ENCODE peak calls at places on chromosomes 12 and 14, in seven cellular contexts. One of them, this sample, is unnamed.

GRCh38 chr14:75279153-75279738 is 618 bp downstream of the FOS start:
- DNase-seq in stimulated activated CD4-positive, alpha-beta T cell treated with anti-CD3 and anti-CD28 coated beads, Interleukin-4, amount 100 ng/mL, for 1 hour: peak
- DNase-seq in skeletal muscle cell: no peak
- DNase-seq in CD4-positive, alpha-beta memory T cell: peak
- DNase-seq in H7: peak
- DNase-seq in germinal center: no peak
- DNase-seq in C1 segment of cervical spinal cord: no peak
- DNase-seq in this sample: no peak

GRCh38 chr14:27090716-27091115 is 492.9 kb upstream of the NOVA1 start:
- DNase-seq in stimulated activated CD4-positive, alpha-beta T cell treated with anti-CD3 and anti-CD28 coated beads, Interleukin-4, amount 100 ng/mL, for 1 hour: no peak
- DNase-seq in skeletal muscle cell: no peak
- DNase-seq in CD4-positive, alpha-beta memory T cell: no peak
- DNase-seq in H7: no peak
- DNase-seq in germinal center: no peak
- DNase-seq in C1 segment of cervical spinal cord: no peak
- DNase-seq in this sample: no peak

GRCh38 chr12:51897181-51897580 is 9.3 kb downstream of the ANKRD33 start:
- DNase-seq in stimulated activated CD4-positive, alpha-beta T cell treated with anti-CD3 and anti-CD28 coated beads, Interleukin-4, amount 100 ng/mL, for 1 hour: no peak
- DNase-seq in skeletal muscle cell: no peak
- DNase-seq in CD4-positive, alpha-beta memory T cell: no peak
- DNase-seq in H7: peak
- DNase-seq in germinal center: no peak
- DNase-seq in C1 segment of cervical spinal cord: no peak
- DNase-seq in this sample: no peak

GRCh38 chr12:101891462-101891971 is 14.1 kb downstream of the DRAM1 start:
- DNase-seq in stimulated activated CD4-positive, alpha-beta T cell treated with anti-CD3 and anti-CD28 coated beads, Interleukin-4, amount 100 ng/mL, for 1 hour: no peak
- DNase-seq in skeletal muscle cell: peak
- DNase-seq in CD4-positive, alpha-beta memory T cell: no peak
- DNase-seq in H7: no peak
- DNase-seq in germinal center: no peak
- DNase-seq in C1 segment of cervical spinal cord: no peak
- DNase-seq in this sample: no peak

GRCh38 chr14:94571950-94572349 is 9.3 kb upstream of the SERPINA5 start:
- DNase-seq in stimulated activated CD4-positive, alpha-beta T cell treated with anti-CD3 and anti-CD28 coated beads, Interleukin-4, amount 100 ng/mL, for 1 hour: no peak
- DNase-seq in skeletal muscle cell: peak
- DNase-seq in CD4-positive, alpha-beta memory T cell: no peak
- DNase-seq in H7: no peak
- DNase-seq in germinal center: no peak
- DNase-seq in C1 segment of cervical spinal cord: no peak
- DNase-seq in this sample: no peak

GRCh38 chr14:54023027-54023426 is 66.4 kb upstream of the BMP4 start:
- DNase-seq in stimulated activated CD4-positive, alpha-beta T cell treated with anti-CD3 and anti-CD28 coated beads, Interleukin-4, amount 100 ng/mL, for 1 hour: no peak
- DNase-seq in skeletal muscle cell: no peak
- DNase-seq in CD4-positive, alpha-beta memory T cell: no peak
- DNase-seq in H7: no peak
- DNase-seq in germinal center: no peak
- DNase-seq in C1 segment of cervical spinal cord: no peak
- DNase-seq in this sample: no peak

GRCh38 chr12:126185025-126185424 is 1119.8 kb downstream of the AACS start:
- DNase-seq in stimulated activated CD4-positive, alpha-beta T cell treated with anti-CD3 and anti-CD28 coated beads, Interleukin-4, amount 100 ng/mL, for 1 hour: no peak
- DNase-seq in skeletal muscle cell: no peak
- DNase-seq in CD4-positive, alpha-beta memory T cell: no peak
- DNase-seq in H7: no peak
- DNase-seq in germinal center: no peak
- DNase-seq in C1 segment of cervical spinal cord: no peak
- DNase-seq in this sample: no peak

GRCh38 chr12:53199700-53200099 is 7.4 kb downstream of the ITGB7 start:
- DNase-seq in stimulated activated CD4-positive, alpha-beta T cell treated with anti-CD3 and anti-CD28 coated beads, Interleukin-4, amount 100 ng/mL, for 1 hour: no peak
- DNase-seq in skeletal muscle cell: no peak
- DNase-seq in CD4-positive, alpha-beta memory T cell: no peak
- DNase-seq in H7: no peak
- DNase-seq in germinal center: no peak
- DNase-seq in C1 segment of cervical spinal cord: no peak
- DNase-seq in this sample: no peak

GRCh38 chr12:47870175-47870781 is 34.5 kb downstream of the VDR start:
- DNase-seq in stimulated activated CD4-positive, alpha-beta T cell treated with anti-CD3 and anti-CD28 coated beads, Interleukin-4, amount 100 ng/mL, for 1 hour: no peak
- DNase-seq in skeletal muscle cell: no peak
- DNase-seq in CD4-positive, alpha-beta memory T cell: no peak
- DNase-seq in H7: peak
- DNase-seq in germinal center: no peak
- DNase-seq in C1 segment of cervical spinal cord: no peak
- DNase-seq in this sample: peak

GRCh38 chr14:84401631-84402030 is 1128.3 kb upstream of the FLRT2 start:
- DNase-seq in stimulated activated CD4-positive, alpha-beta T cell treated with anti-CD3 and anti-CD28 coated beads, Interleukin-4, amount 100 ng/mL, for 1 hour: no peak
- DNase-seq in skeletal muscle cell: no peak
- DNase-seq in CD4-positive, alpha-beta memory T cell: no peak
- DNase-seq in H7: no peak
- DNase-seq in germinal center: no peak
- DNase-seq in C1 segment of cervical spinal cord: no peak
- DNase-seq in this sample: no peak

GRCh38 chr12:55712154-55712553 is 3.7 kb upstream of the BLOC1S1 start:
- DNase-seq in stimulated activated CD4-positive, alpha-beta T cell treated with anti-CD3 and anti-CD28 coated beads, Interleukin-4, amount 100 ng/mL, for 1 hour: no peak
- DNase-seq in skeletal muscle cell: no peak
- DNase-seq in CD4-positive, alpha-beta memory T cell: no peak
- DNase-seq in H7: no peak
- DNase-seq in germinal center: no peak
- DNase-seq in C1 segment of cervical spinal cord: no peak
- DNase-seq in this sample: no peak

GRCh38 chr12:104825408-104825807 is 132.7 kb downstream of the SLC41A2 start:
- DNase-seq in stimulated activated CD4-positive, alpha-beta T cell treated with anti-CD3 and anti-CD28 coated beads, Interleukin-4, amount 100 ng/mL, for 1 hour: no peak
- DNase-seq in skeletal muscle cell: no peak
- DNase-seq in CD4-positive, alpha-beta memory T cell: no peak
- DNase-seq in H7: no peak
- DNase-seq in germinal center: no peak
- DNase-seq in C1 segment of cervical spinal cord: no peak
- DNase-seq in this sample: no peak